ENCODE peak calls at places on chromosomes 2 and 18, in nine cellular contexts. L is IMR-90, K is GM23338, Y is A673, V is hepatocyte, S is mesenchymal stem cell, Z is right atrium auricular region, D is PC-9, I is colonic mucosa. B is an unnamed sample. For H3K4me1 and H3K36me3, the result is how much of the 10 kb centered on the place peaks cover.

GRCh38 chr2:144628566-144628965 is 108.6 kb upstream of the ZEB2 start:
- DNase-seq in Z (no peak), K (no peak), D (no peak), S (no peak), L (no peak), I (no peak), V (no peak), Y (no peak), B (no peak)

GRCh38 chr2:37555457-37555856 is 116.0 kb downstream of the CDC42EP3 start:
- DNase-seq in D (no peak), L (no peak), Z (no peak), S (no peak), I (no peak), K (no peak), V (no peak), Y (no peak), B (no peak)

GRCh38 chr2:223648755-223649154 is 46.6 kb upstream of the SCG2 start:
- DNase-seq in Z (no peak), S (no peak), D (no peak), V (no peak), K (no peak), I (no peak), L (no peak), Y (no peak), B (no peak)

GRCh38 chr2:27370816-27371620 is 602 bp downstream of the SNX17 start:
- DNase-seq in Z (no peak), V (peak), L (peak), D (peak), I (peak), K (peak), Y (peak), S (peak), B (no peak)

GRCh38 chr18:12516049-12516677 is 108.4 kb downstream of the PRELID3A start:
- DNase-seq in V (no peak), I (no peak), L (peak), D (no peak), Y (no peak), S (peak), Z (no peak), K (no peak), B (no peak)

GRCh38 chr2:20050104-20050711 is 1.2 kb downstream of the LAPTM4A start:
- DNase-seq in S (peak), K (peak), D (peak), L (peak), I (peak), Y (peak), V (peak), Z (no peak), B (no peak)

GRCh38 chr2:180306346-180306745 is 299.2 kb upstream of the CWC22 start:
- DNase-seq in Y (no peak), D (no peak), L (no peak), I (no peak), S (peak), V (no peak), K (no peak), Z (no peak), B (no peak)

GRCh38 chr2:236665130-236665529 is 95.5 kb downstream of the ACKR3 start:
- DNase-seq in K (no peak), Y (no peak), S (no peak), Z (peak), I (no peak), V (no peak), L (no peak), D (peak), B (no peak)

GRCh38 chr18:51561821-51562220 is 364.3 kb upstream of the MEX3C start:
- DNase-seq in Y (no peak), I (no peak), D (no peak), V (no peak), K (no peak), Z (no peak), L (no peak), S (no peak), B (no peak)

GRCh38 chr2:196200557-196200956 is 29.2 kb upstream of the STK17B start:
- DNase-seq in Z (no peak), K (no peak), I (no peak), V (no peak), S (no peak), Y (no peak), D (no peak), L (no peak), B (no peak)

GRCh38 chr18:51337406-51337805 is 139.9 kb upstream of the MEX3C start:
- DNase-seq in V (no peak), S (peak), K (no peak), L (no peak), Y (no peak), I (no peak), Z (no peak), D (no peak), B (no peak)

GRCh38 chr2:197034969-197035368 is 108.5 kb upstream of the PGAP1 start:
- DNase-seq in V (no peak), D (no peak), I (no peak), Z (no peak), Y (no peak), L (no peak), K (no peak), S (no peak), B (no peak)

GRCh38 chr2:120177973-120178372 is 45.2 kb downstream of the TMEM185B start:
- DNase-seq in Z (no peak), L (no peak), S (no peak), V (no peak), D (no peak), I (no peak), Y (no peak), K (no peak), B (no peak)

GRCh38 chr2:45275235-45275805 is 266.1 kb upstream of the SIX2 start:
- DNase-seq in D (peak), Y (no peak), Z (no peak), S (peak), I (no peak), K (no peak), V (peak), L (peak), B (no peak)

DNA sequence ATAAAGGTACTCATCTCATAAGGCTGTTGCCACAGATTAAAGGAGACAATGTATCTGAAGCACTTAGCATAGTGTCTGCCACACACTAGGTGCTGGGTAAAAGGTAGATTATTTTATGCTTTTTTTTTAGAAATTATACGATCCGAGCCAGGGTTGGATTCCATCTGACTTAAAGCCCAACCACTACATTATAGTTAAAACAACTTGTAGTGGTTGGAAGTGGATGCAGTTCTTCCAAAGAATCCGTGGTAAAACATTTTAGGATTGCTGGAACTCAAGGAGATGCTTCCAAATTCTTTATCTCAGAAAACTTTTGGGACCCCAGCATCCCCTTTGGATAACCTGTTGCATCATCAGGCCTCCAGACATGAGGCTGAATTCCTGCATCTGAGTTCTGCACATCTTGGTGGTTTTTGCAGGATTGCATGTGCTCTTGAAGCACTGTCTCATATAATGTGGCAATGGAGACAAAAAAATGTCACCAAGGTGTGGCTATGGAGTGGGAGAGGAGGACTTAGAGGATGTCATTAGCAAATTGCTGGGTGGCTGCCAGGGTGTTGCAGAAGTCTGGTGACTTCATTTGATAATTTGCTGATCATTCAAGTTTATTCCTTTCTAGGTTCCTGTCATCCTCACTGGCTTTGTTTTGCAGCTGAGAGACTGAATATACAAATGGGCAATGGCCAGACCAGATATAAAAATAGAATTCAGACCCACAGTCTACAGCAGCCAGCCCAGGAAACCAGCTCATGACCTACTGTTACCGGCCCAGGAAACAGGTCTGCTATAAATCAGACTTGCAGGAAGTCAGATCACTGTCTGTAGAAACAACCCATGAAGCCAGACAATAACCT is 207.8 kb downstream of the BCL2 start:
- DNase-seq in V (no peak), Z (no peak), S (peak), K (no peak), L (no peak), I (no peak), Y (peak), D (no peak), B (no peak)
- H3K4me1 ChIP-seq in V (under half), Z (under half), S (under half), K (under half), L (under half), I (under half), Y (under half), D (under half), B (under half)

GRCh38 chr2:217976301-217976700 is 26.5 kb downstream of the TNS1 start:
- DNase-seq in Y (no peak), I (no peak), K (no peak), V (no peak), D (no peak), S (no peak), L (no peak), Z (no peak), B (no peak)

GRCh38 chr2:217977840-217978535 is 24.8 kb downstream of the TNS1 start:
- DNase-seq in L (no peak), Y (no peak), D (no peak), Z (no peak), S (no peak), I (no peak), V (no peak), K (no peak), B (no peak)

GRCh38 chr2:217974389-217975005 is 28.3 kb downstream of the TNS1 start:
- DNase-seq in Z (no peak), D (no peak), K (no peak), I (no peak), Y (no peak), L (no peak), V (no peak), S (no peak), B (no peak)

GRCh38 chr2:217973008-217973787 is 29.6 kb downstream of the TNS1 start:
- DNase-seq in Z (no peak), D (no peak), Y (no peak), V (no peak), K (no peak), I (no peak), S (no peak), L (no peak), B (no peak)

GRCh38 chr2:217975626-217976025 is 27.2 kb downstream of the TNS1 start:
- DNase-seq in S (no peak), V (no peak), Z (no peak), K (no peak), Y (no peak), L (no peak), D (no peak), I (no peak), B (no peak)
- H3K36me3 ChIP-seq in S (half or more), V (under half), Z (under half), K (under half), Y (under half), L (under half), D (under half), I (under half), B (under half)

GRCh38 chr2:95017836-95018235 is 7.7 kb upstream of the MAL start:
- DNase-seq in V (no peak), D (no peak), I (no peak), Y (no peak), Z (no peak), S (no peak), L (no peak), K (no peak), B (no peak)
- H3K4me1 ChIP-seq in V (under half), D (half or more), I (under half), Y (under half), Z (under half), S (under half), L (under half), K (under half), B (under half)

GRCh38 chr2:64319930-64320329 is 134.0 kb upstream of the LGALSL start:
- DNase-seq in I (no peak), Y (no peak), K (no peak), L (no peak), Z (no peak), D (no peak), V (no peak), S (no peak), B (no peak)
- H3K36me3 ChIP-seq in I (under half), Y (under half), K (under half), L (under half), Z (under half), D (under half), V (under half), S (under half), B (under half)

GRCh38 chr2:64651590-64651989 is 2.1 kb downstream of the SERTAD2 start:
- DNase-seq in Y (no peak), L (no peak), I (no peak), D (no peak), Z (no peak), K (no peak), S (no peak), V (peak), B (no peak)
- H3K4me1 ChIP-seq in Y (under half), L (under half), I (under half), D (half or more), Z (under half), K (under half), S (under half), V (half or more), B (under half)